ENCODE peak calls at places on chromosome 19, in nine cellular contexts. N is transverse colon, Y is endothelial cell of umbilical vein, U is K562, G is H1, B is HL-60, A is Panc1, E is GM23338, M is HCT116. P is an unnamed sample.

GRCh38 chr19:56348289-56348877 is 33.7 kb upstream of the ZSCAN5A start:
- DNase-seq in N (no peak), A (no peak), G (no peak), E (peak), M (peak), U (no peak), B (peak), Y (peak), P (no peak)

GRCh38 chr19:16518061-16518460 is 21.9 kb downstream of the C19orf44 start:
- DNase-seq in G (no peak), A (no peak), E (no peak), M (no peak), U (no peak), N (no peak), B (no peak), Y (no peak), P (no peak)

GRCh38 chr19:12786149-12786870 is 5.0 kb upstream of the JUNB start:
- DNase-seq in B (peak), G (no peak), U (no peak), M (no peak), A (no peak), N (peak), E (no peak), Y (no peak), P (no peak)

GRCh38 chr19:47107953-47108746 is 5.4 kb downstream of the ZC3H4 start:
- DNase-seq in B (no peak), Y (peak), G (no peak), A (no peak), M (no peak), U (no peak), E (no peak), N (no peak), P (no peak)

GRCh38 chr19:47035127-47035494 is 13.3 kb downstream of the TMEM160 start:
- DNase-seq in G (no peak), B (peak), U (peak), N (no peak), E (peak), M (no peak), A (no peak), Y (no peak), P (no peak)

GRCh38 chr19:17129377-17129776 is 53.8 kb downstream of the MYO9B start:
- DNase-seq in B (no peak), Y (no peak), E (no peak), G (no peak), U (no peak), N (no peak), A (no peak), M (no peak), P (no peak)

GRCh38 chr19:19587776-19588175 is 30.7 kb downstream of the PBX4 start:
- DNase-seq in B (no peak), G (no peak), A (no peak), Y (no peak), U (no peak), E (no peak), N (no peak), M (no peak), P (no peak)

GRCh38 chr19:47663435-47663910 is 49.7 kb upstream of the EHD2 start:
- DNase-seq in G (no peak), B (no peak), Y (no peak), A (no peak), M (no peak), U (no peak), N (no peak), E (no peak), P (no peak)

GRCh38 chr19:44988896-44989563 is 12.2 kb upstream of the RELB start:
- DNase-seq in N (peak), Y (peak), U (peak), M (peak), G (no peak), E (peak), A (no peak), B (peak), P (no peak)

GRCh38 chr19:2494447-2495129 is 18.7 kb downstream of the GADD45B start:
- DNase-seq in E (peak), B (peak), U (peak), Y (peak), M (no peak), A (no peak), G (no peak), N (peak), P (no peak)

GRCh38 chr19:53545271-53546065 is 7.5 kb downstream of the ZNF331 start:
- DNase-seq in M (no peak), E (peak), N (no peak), U (no peak), G (no peak), B (no peak), Y (peak), A (peak), P (no peak)

GRCh38 chr19:13537454-13537853 is 31.2 kb upstream of the CACNA1A start:
- DNase-seq in U (peak), A (no peak), G (no peak), B (no peak), E (peak), N (no peak), Y (no peak), M (no peak), P (no peak)

GRCh38 chr19:42091300-42092266 is 15.6 kb downstream of the ZNF574 start:
- DNase-seq in G (no peak), A (no peak), U (no peak), E (no peak), Y (peak), M (no peak), N (peak), B (no peak), P (no peak)

GRCh38 chr19:8397746-8398721 is 7.9 kb downstream of the RAB11B start:
- DNase-seq in N (no peak), E (no peak), M (no peak), U (no peak), Y (no peak), B (no peak), G (no peak), A (no peak), P (no peak)

GRCh38 chr19:10899171-10899653 is 27.9 kb downstream of the CARM1 start:
- DNase-seq in U (no peak), A (no peak), Y (no peak), N (peak), G (no peak), E (no peak), B (no peak), M (no peak), P (no peak)

GRCh38 chr19:8141726-8142524 is 7.5 kb downstream of the FBN3 start:
- DNase-seq in A (no peak), U (no peak), E (no peak), M (no peak), N (no peak), Y (no peak), G (no peak), B (no peak), P (no peak)

GRCh38 chr19:10961073-10961762 is 388 bp downstream of the SMARCA4 start:
- DNase-seq in M (no peak), E (peak), Y (no peak), B (peak), N (peak), G (no peak), U (peak), A (no peak), P (no peak)

GRCh38 chr19:2549701-2550191 is 73.8 kb downstream of the GADD45B start:
- DNase-seq in G (no peak), Y (no peak), A (no peak), E (no peak), M (no peak), B (peak), U (no peak), N (peak), P (peak)

GRCh38 chr19:43554317-43554895 is 20.9 kb downstream of the XRCC1 start:
- DNase-seq in G (no peak), Y (no peak), A (no peak), U (no peak), N (no peak), E (no peak), B (no peak), M (no peak), P (no peak)

GRCh38 chr19:51330366-51330765 is 11.6 kb downstream of the VSIG10L start:
- DNase-seq in Y (no peak), E (no peak), B (no peak), G (no peak), U (no peak), A (no peak), M (no peak), N (no peak), P (no peak)

GRCh38 chr19:11382898-11383705 is 1.0 kb downstream of the EPOR start:
- DNase-seq in M (peak), E (peak), N (peak), G (no peak), Y (peak), A (no peak), B (peak), U (peak), P (no peak)

GRCh38 chr19:42270346-42271044 is 1.4 kb downstream of the CIC start:
- DNase-seq in E (no peak), N (peak), M (no peak), Y (peak), G (no peak), U (no peak), B (peak), A (no peak), P (no peak)

GRCh38 chr19:50679177-50680125 is 30.2 kb downstream of the C19orf81 start:
- DNase-seq in G (no peak), M (peak), N (peak), U (peak), Y (peak), E (peak), B (peak), A (no peak), P (no peak)

GRCh38 chr19:7994923-7995682 is 10.3 kb downstream of the ELAVL1 start:
- DNase-seq in U (no peak), A (no peak), G (no peak), M (no peak), N (no peak), Y (no peak), E (no peak), B (no peak), P (no peak)

GRCh38 chr19:12796146-12797071 is 5.1 kb downstream of the JUNB start:
- DNase-seq in B (peak), M (no peak), E (peak), G (no peak), N (peak), U (peak), Y (peak), A (no peak), P (no peak)

GRCh38 chr19:12774588-12775555 is at the start of gene HOOK2:
- DNase-seq in A (no peak), M (peak), Y (no peak), G (no peak), N (peak), B (no peak), E (peak), U (no peak), P (no peak)

GRCh38 chr19:17390665-17391370 is 3.2 kb downstream of the CCDC194 start:
- DNase-seq in A (no peak), Y (peak), E (peak), N (peak), G (peak), B (peak), U (peak), M (peak), P (no peak)

GRCh38 chr19:41861098-41861768 is 1.2 kb downstream of the RPS19 start:
- DNase-seq in E (no peak), N (no peak), A (no peak), Y (no peak), B (peak), G (no peak), U (no peak), M (no peak), P (no peak)

GRCh38 chr19:13118424-13119193 is 545 bp downstream of the NACC1 start:
- DNase-seq in Y (no peak), U (peak), B (peak), A (no peak), G (peak), E (peak), M (no peak), N (no peak), P (no peak)

GRCh38 chr19:45677351-45678230 is 9.6 kb downstream of the GIPR start:
- DNase-seq in A (no peak), E (peak), U (peak), Y (peak), N (peak), G (peak), B (peak), M (peak), P (peak)

GRCh38 chr19:40802300-40803169 is 3.5 kb downstream of the EGLN2 start:
- DNase-seq in N (peak), B (peak), G (no peak), Y (no peak), U (peak), M (no peak), A (no peak), E (no peak), P (no peak)

GRCh38 chr19:40799558-40800338 is 757 bp downstream of the EGLN2 start:
- DNase-seq in Y (peak), G (no peak), E (peak), M (no peak), N (no peak), U (peak), B (no peak), A (no peak), P (no peak)

GRCh38 chr19:40801449-40802299 is 2.7 kb downstream of the EGLN2 start:
- DNase-seq in B (no peak), M (no peak), Y (no peak), N (no peak), E (no peak), A (no peak), U (no peak), G (no peak), P (no peak)

GRCh38 chr19:40800339-40800996 is 1.5 kb downstream of the EGLN2 start:
- DNase-seq in N (no peak), B (no peak), M (no peak), A (no peak), U (no peak), Y (no peak), G (no peak), E (no peak), P (no peak)

GRCh38 chr19:40800997-40801377 is 2.0 kb downstream of the EGLN2 start:
- DNase-seq in Y (no peak), M (no peak), G (no peak), B (no peak), N (no peak), A (no peak), U (no peak), E (no peak), P (no peak)
- H3K4me3 ChIP-seq in Y (no peak), M (no peak), G (no peak), B (no peak), N (peak), A (peak), U (peak), E (peak), P (peak)

GRCh38 chr19:4584670-4585460 is 25.4 kb upstream of the SEMA6B start:
- DNase-seq in N (no peak), E (peak), U (peak), Y (no peak), M (no peak), G (no peak), B (no peak), A (no peak), P (no peak)

GRCh38 chr19:4582112-4582553 is 22.6 kb upstream of the SEMA6B start:
- DNase-seq in Y (no peak), G (no peak), U (no peak), M (no peak), E (peak), B (no peak), N (no peak), A (no peak), P (no peak)

GRCh38 chr19:4585556-4585955 is 26.1 kb upstream of the SEMA6B start:
- DNase-seq in U (no peak), E (no peak), Y (no peak), M (no peak), A (no peak), G (no peak), N (no peak), B (no peak), P (no peak)

GRCh38 chr19:4582980-4583842 is 23.7 kb upstream of the SEMA6B start:
- DNase-seq in M (no peak), Y (no peak), U (no peak), A (no peak), G (no peak), B (no peak), N (no peak), E (no peak), P (no peak)

GRCh38 chr19:4583961-4584669 is 24.6 kb upstream of the SEMA6B start:
- DNase-seq in B (no peak), G (no peak), E (peak), A (no peak), M (no peak), Y (peak), N (no peak), U (peak), P (no peak)
- TF ChIP-seq POLR2AphosphoS5 in B (no peak), G (no peak), E (no peak), A (no peak), M (peak), Y (no peak), N (no peak), U (no peak), P (no peak)

GRCh38 chr19:39083599-39083982 is 577 bp upstream of the ACP7 start:
- DNase-seq in N (no peak), B (no peak), Y (peak), G (no peak), A (no peak), E (no peak), M (no peak), U (no peak), P (no peak)
- H3K4me3 ChIP-seq in N (no peak), B (no peak), Y (peak), G (peak), A (peak), E (peak), M (peak), U (no peak), P (no peak)

GRCh38 chr19:6233051-6233826 is 46.5 kb downstream of the MLLT1 start:
- DNase-seq in E (no peak), N (no peak), Y (peak), B (no peak), U (no peak), M (no peak), G (no peak), A (no peak), P (no peak)
- TF ChIP-seq POLR2AphosphoS5 in E (no peak), N (no peak), Y (no peak), B (no peak), U (no peak), M (no peak), G (no peak), A (no peak), P (no peak)

GRCh38 chr19:9818734-9819589 is at the start of gene FBXL12:
- DNase-seq in B (peak), E (peak), A (peak), U (peak), N (peak), G (peak), Y (peak), M (peak), P (peak)
- H3K4me3 ChIP-seq in B (peak), E (peak), A (peak), U (peak), N (peak), G (peak), Y (peak), M (peak), P (peak)

DNA sequence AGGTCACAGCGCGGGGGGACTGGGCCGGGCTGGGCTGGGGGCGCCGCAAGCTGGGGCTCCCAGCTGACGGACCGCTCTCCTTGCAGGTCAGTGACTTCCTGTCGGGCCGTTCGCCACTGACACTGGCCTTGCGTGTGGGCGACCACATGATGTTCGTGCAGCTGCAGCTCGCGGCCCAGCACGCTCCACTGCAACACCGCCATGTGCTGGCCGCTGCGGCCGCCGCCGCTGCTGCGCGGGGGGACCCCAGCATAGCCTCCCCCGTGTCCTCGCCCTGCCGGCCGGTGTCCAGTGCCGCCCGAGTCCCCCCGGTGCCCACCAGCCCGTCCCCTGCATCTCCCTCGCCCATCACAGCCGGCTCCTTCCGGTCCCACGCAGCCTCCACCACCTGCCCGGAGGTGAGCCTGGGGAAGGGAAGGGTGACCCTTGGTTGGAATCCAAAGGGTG is 5.7 kb downstream of the MIDN start:
- DNase-seq in A (no peak), E (no peak), N (peak), G (no peak), U (no peak), Y (no peak), M (no peak), B (no peak), P (no peak)
- TF ChIP-seq POLR2AphosphoS5 in A (no peak), E (no peak), N (peak), G (no peak), U (no peak), Y (no peak), M (no peak), B (no peak), P (no peak)

GRCh38 chr19:57648336-57649003 is 15.5 kb downstream of the ZNF211 start:
- DNase-seq in M (no peak), B (no peak), U (no peak), E (no peak), Y (no peak), A (no peak), G (no peak), N (no peak), P (no peak)

GRCh38 chr19:57643734-57644133 is 10.8 kb downstream of the ZNF211 start:
- DNase-seq in E (no peak), U (no peak), N (no peak), G (no peak), A (no peak), Y (no peak), B (no peak), M (no peak), P (no peak)

GRCh38 chr19:57641715-57642234 is 8.8 kb downstream of the ZNF211 start:
- DNase-seq in U (no peak), G (no peak), E (no peak), Y (no peak), N (no peak), M (no peak), B (no peak), A (no peak), P (no peak)

GRCh38 chr19:57637379-57637778 is 4.4 kb downstream of the ZNF211 start:
- DNase-seq in G (no peak), U (no peak), Y (no peak), N (no peak), M (no peak), E (no peak), B (no peak), A (no peak), P (no peak)

GRCh38 chr19:57642396-57643046 is 9.6 kb downstream of the ZNF211 start:
- DNase-seq in A (no peak), N (no peak), G (no peak), B (no peak), M (no peak), Y (no peak), E (no peak), U (no peak), P (no peak)
- H3K4me3 ChIP-seq in A (no peak), N (no peak), G (no peak), B (no peak), M (no peak), Y (no peak), E (no peak), U (no peak), P (no peak)

GRCh38 chr19:4058696-4059492 is 7.8 kb downstream of the ZBTB7A start:
- DNase-seq in A (no peak), B (no peak), U (no peak), Y (no peak), M (no peak), N (peak), G (no peak), E (peak), P (no peak)
- TF ChIP-seq POLR2AphosphoS5 in A (no peak), B (no peak), U (no peak), Y (no peak), M (no peak), N (no peak), G (no peak), E (no peak), P (no peak)

GRCh38 chr19:35755160-35755549 is 1.7 kb downstream of the HSPB6 start:
- DNase-seq in M (no peak), G (no peak), N (no peak), Y (no peak), A (no peak), U (no peak), B (no peak), E (peak), P (no peak)
- H3K4me3 ChIP-seq in M (no peak), G (peak), N (peak), Y (no peak), A (no peak), U (no peak), B (no peak), E (peak), P (no peak)

GRCh38 chr19:9881720-9882119 is 46.6 kb downstream of the PIN1 start:
- DNase-seq in N (peak), E (no peak), G (no peak), M (peak), Y (no peak), B (no peak), U (no peak), A (no peak), P (no peak)

GRCh38 chr19:9883231-9883758 is 48.2 kb downstream of the PIN1 start:
- DNase-seq in Y (no peak), G (no peak), A (no peak), B (no peak), M (peak), E (peak), U (no peak), N (no peak), P (no peak)

GRCh38 chr19:9883764-9884163 is 48.6 kb downstream of the PIN1 start:
- DNase-seq in B (no peak), A (no peak), G (no peak), N (no peak), E (no peak), Y (no peak), M (no peak), U (no peak), P (no peak)

GRCh38 chr19:9885077-9885552 is 50.0 kb downstream of the PIN1 start:
- DNase-seq in U (no peak), E (peak), N (no peak), M (no peak), A (no peak), B (no peak), Y (no peak), G (no peak), P (no peak)
- TF ChIP-seq POLR2AphosphoS5 in U (no peak), E (no peak), N (no peak), M (no peak), A (no peak), B (no peak), Y (no peak), G (no peak), P (no peak)

P was measured in SK-N-MC.